ENCODE peak calls at places on chromosome 20, in seven cellular contexts. M, N, E, P, F, B and I are unnamed samples. For H3K4me1, the result is how much of the 10 kb centered on the place peaks cover.

GRCh38 chr20:10487354-10488115 is 52.4 kb downstream of the SLX4IP start:
- DNase-seq in N (no peak), B (no peak), E (no peak), M (no peak), F (no peak), P (no peak), I (no peak)

GRCh38 chr20:16368645-16369292 is 204.5 kb downstream of the KIF16B start:
- DNase-seq in E (no peak), N (no peak), F (no peak), P (no peak), B (no peak), M (no peak), I (no peak)

GRCh38 chr20:24388828-24389325 is 80.6 kb upstream of the SYNDIG1 start:
- DNase-seq in M (no peak), E (no peak), P (no peak), N (no peak), F (no peak), B (no peak), I (no peak)

GRCh38 chr20:60073086-60073485 is 114.9 kb downstream of the CDH26 start:
- DNase-seq in M (no peak), P (no peak), F (no peak), B (no peak), E (no peak), N (no peak), I (no peak)

GRCh38 chr20:38434770-38435554 is at the start of gene SNHG17:
- DNase-seq in N (peak), P (peak), B (peak), F (peak), M (peak), E (peak), I (peak)

GRCh38 chr20:58374027-58374850 is 14.8 kb upstream of the VAPB start:
- DNase-seq in E (no peak), B (no peak), N (no peak), F (no peak), P (peak), M (no peak), I (no peak)

GRCh38 chr20:34941224-34941623 is 14.4 kb downstream of the GSS start:
- DNase-seq in F (no peak), N (peak), M (no peak), B (no peak), P (no peak), E (no peak), I (no peak)

GRCh38 chr20:6533828-6534388 is 233.6 kb upstream of the BMP2 start:
- DNase-seq in F (no peak), B (no peak), P (no peak), N (no peak), E (no peak), M (no peak), I (no peak)

GRCh38 chr20:34964486-34964885 is 8.8 kb downstream of the MYH7B start:
- DNase-seq in E (no peak), B (no peak), P (no peak), M (no peak), F (no peak), N (no peak), I (no peak)

GRCh38 chr20:8043687-8044278 is 24.2 kb upstream of the TMX4 start:
- DNase-seq in E (no peak), F (no peak), P (no peak), M (peak), N (peak), B (no peak), I (no peak)

GRCh38 chr20:8156603-8157079 is 24.6 kb downstream of the PLCB1 start:
- DNase-seq in F (no peak), M (peak), E (no peak), B (no peak), P (no peak), N (peak), I (no peak)

GRCh38 chr20:40293740-40294139 is 395.3 kb downstream of the MAFB start:
- DNase-seq in F (no peak), B (peak), P (no peak), E (no peak), M (no peak), N (peak), I (peak)

GRCh38 chr20:18778993-18779392 is 34.6 kb upstream of the SCP2D1 start:
- DNase-seq in M (no peak), N (no peak), B (no peak), F (no peak), P (peak), E (no peak), I (no peak)
- TF ChIP-seq CTCF in M (no peak), N (no peak), B (no peak), F (no peak), P (peak), E (no peak), I (no peak)

GRCh38 chr20:50009521-50010454 is 27.0 kb downstream of the SNAI1 start:
- DNase-seq in F (no peak), M (no peak), P (peak), E (no peak), B (no peak), N (no peak), I (no peak)
- H3K4me3 ChIP-seq in F (peak), M (no peak), P (no peak), E (no peak), B (peak), N (no peak), I (peak)

GRCh38 chr20:18477821-18478220 is 10.6 kb downstream of the POLR3F start:
- DNase-seq in E (no peak), P (no peak), F (no peak), N (no peak), M (no peak), B (no peak), I (no peak)
- H3K4me1 ChIP-seq in E (under half), P (under half), F (under half), N (under half), M (under half), B (under half), I (under half)

DNA sequence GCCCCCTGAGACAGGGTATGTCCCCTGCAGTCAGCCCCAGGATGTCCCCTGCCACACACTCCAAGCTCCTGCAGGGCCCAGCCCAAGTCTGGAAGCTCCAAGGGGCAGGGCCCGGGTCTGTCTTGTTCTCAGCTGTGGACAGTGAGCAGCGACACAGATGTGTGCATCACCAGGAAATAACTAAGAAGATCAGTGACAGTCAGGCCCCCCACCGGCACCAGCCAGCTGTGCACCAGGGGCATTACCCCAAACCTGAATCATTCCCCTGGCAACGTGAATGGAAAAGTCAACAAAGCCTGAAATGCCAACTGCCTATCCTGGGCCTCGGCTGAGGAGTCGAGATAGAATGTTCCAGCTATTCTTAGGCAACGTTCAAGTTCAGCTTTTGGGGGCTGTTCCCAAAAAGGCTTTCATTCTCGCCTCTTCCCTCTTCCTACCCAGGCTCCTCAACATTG is 105.0 kb downstream of the PREX1 start:
- DNase-seq in M (no peak), N (peak), P (no peak), B (no peak), E (no peak), F (no peak), I (peak)
- TF ChIP-seq CTCF in M (no peak), N (no peak), P (no peak), B (no peak), E (no peak), F (no peak), I (peak)

GRCh38 chr20:4813839-4814695 is 92.4 kb downstream of the PRND start:
- DNase-seq in M (no peak), E (peak), P (peak), F (no peak), B (peak), N (peak), I (no peak)
- H3K4me3 ChIP-seq in M (no peak), E (no peak), P (no peak), F (no peak), B (no peak), N (no peak), I (peak)

GRCh38 chr20:14879020-14879697 is 541.7 kb upstream of the FLRT3 start:
- DNase-seq in E (no peak), M (peak), N (peak), F (no peak), B (no peak), P (no peak), I (no peak)
- H3K4me1 ChIP-seq in E (under half), M (under half), N (under half), F (under half), B (under half), P (under half), I (under half)

DNA sequence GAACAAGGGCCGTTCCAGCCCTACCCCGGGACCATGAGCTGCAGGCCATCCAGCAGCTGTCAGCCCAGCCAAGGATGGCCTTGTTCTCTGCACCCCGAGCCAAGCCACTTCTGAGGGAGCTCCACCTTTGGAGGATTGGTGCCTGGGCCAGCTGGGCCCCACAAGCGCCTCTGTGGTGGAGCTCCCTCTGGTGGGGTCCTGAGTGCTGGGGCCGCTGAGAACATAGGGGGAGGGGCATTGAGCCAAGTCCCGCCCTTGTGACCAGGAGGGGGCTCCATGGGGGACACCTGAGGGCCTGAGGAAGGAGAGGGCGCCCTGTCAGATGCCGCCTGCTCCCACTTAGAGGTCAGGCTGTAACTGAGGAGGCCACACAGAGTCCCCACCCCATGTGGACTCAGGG is 43.2 kb downstream of the YTHDF1 start:
- DNase-seq in N (no peak), E (no peak), P (peak), F (no peak), B (no peak), M (peak), I (no peak)
- TF ChIP-seq CTCF in N (peak), E (no peak), P (peak), F (no peak), B (no peak), M (peak), I (no peak)

GRCh38 chr20:64039293-64040160 is 3.5 kb downstream of the C20orf204 start:
- DNase-seq in M (no peak), F (no peak), E (no peak), B (no peak), N (peak), P (no peak), I (no peak)

GRCh38 chr20:64040231-64041039 is 4.5 kb downstream of the C20orf204 start:
- DNase-seq in P (no peak), N (no peak), E (no peak), F (no peak), M (no peak), B (no peak), I (no peak)

GRCh38 chr20:64043768-64044167 is 5.7 kb downstream of the SOX18 start:
- DNase-seq in P (no peak), E (no peak), F (no peak), M (no peak), B (no peak), N (peak), I (no peak)

GRCh38 chr20:64041040-64041780 is 5.2 kb downstream of the C20orf204 start:
- DNase-seq in P (no peak), F (no peak), E (no peak), N (peak), B (no peak), M (no peak), I (no peak)

GRCh38 chr20:64041781-64042771 is 6.1 kb downstream of the C20orf204 start:
- DNase-seq in N (peak), B (no peak), P (no peak), E (no peak), M (no peak), F (no peak), I (no peak)
- H3K4me3 ChIP-seq in N (peak), B (peak), P (peak), E (no peak), M (no peak), F (peak), I (peak)

DNA sequence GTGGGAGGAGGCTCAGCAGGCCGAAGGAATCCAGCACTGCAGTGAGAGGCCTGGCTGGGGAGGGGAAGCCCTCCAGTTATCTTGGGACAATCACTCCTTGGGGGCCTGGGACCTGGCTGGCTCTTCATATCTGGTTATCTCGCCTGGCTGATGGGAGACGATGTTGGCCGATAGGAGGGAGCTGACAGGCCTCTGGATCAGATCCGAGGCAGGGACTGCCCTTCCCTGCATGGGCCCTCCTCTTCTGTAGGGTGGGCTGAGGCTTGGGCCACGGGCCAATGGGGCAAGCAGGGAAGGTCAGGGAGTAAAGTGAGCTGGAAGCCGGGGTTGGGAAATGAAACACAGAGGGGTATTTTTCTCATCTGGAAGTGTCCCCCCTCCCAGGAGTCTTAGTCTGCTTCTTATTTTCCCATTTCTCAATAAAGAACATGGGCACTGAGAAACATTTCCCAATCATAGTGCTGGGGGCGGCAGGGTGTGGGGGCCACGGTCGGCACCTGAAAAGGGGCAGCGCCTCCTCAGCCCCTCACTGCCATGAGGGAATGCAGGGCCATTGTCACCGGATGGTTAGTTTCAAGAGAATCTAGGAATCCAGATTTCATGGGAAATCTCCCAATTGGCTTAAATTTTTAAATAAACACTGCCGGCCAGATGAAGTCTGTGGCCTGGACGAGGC is 25.3 kb downstream of the MANBAL start:
- DNase-seq in F (peak), B (no peak), P (peak), N (no peak), M (no peak), E (no peak), I (no peak)
- H3K4me1 ChIP-seq in F (under half), B (half or more), P (under half), N (under half), M (under half), E (half or more), I (half or more)